ENCODE peak calls at places on chromosomes 7 and 10, in five cellular contexts. E, F, P, S and H are unnamed samples.

GRCh38 chr10:14476641-14477407 is 146.1 kb upstream of the FRMD4A start:
- DNase-seq in E (no peak), S (no peak), F (no peak), P (no peak), H (no peak)

GRCh38 chr10:18436902-18437301 is 214.5 kb downstream of the NSUN6 start:
- DNase-seq in P (no peak), E (no peak), F (no peak), S (no peak), H (no peak)

GRCh38 chr7:98194672-98195457 is 16.4 kb upstream of the BHLHA15 start:
- DNase-seq in E (no peak), F (no peak), S (no peak), P (no peak), H (no peak)

GRCh38 chr10:26840938-26841732 is 19.6 kb downstream of the ABI1 start:
- DNase-seq in E (no peak), S (no peak), P (no peak), F (no peak), H (no peak)

GRCh38 chr7:128672927-128673517 is 930 bp downstream of the GARIN1A start:
- DNase-seq in P (no peak), F (no peak), E (peak; percentile 43), S (no peak), H (peak; percentile 37)

GRCh38 chr10:96044686-96045085 is 1.3 kb downstream of the CCNJ start:
- DNase-seq in P (no peak), F (no peak), E (no peak), S (no peak), H (peak; percentile 19)

GRCh38 chr7:155807805-155808550 is 4.3 kb downstream of the SHH start:
- DNase-seq in S (no peak), F (no peak), P (no peak), E (no peak), H (peak; percentile 84)

GRCh38 chr7:143361552-143362125 is 874 bp downstream of the FAM131B start:
- DNase-seq in E (no peak), F (no peak), P (no peak), S (no peak), H (no peak)

GRCh38 chr10:124830445-124830844 is 28.8 kb downstream of the ABRAXAS2 start:
- DNase-seq in P (no peak), F (no peak), E (no peak), S (no peak), H (no peak)

GRCh38 chr10:6401562-6402348 is 178.3 kb downstream of the PRKCQ start:
- DNase-seq in S (peak; percentile 17), E (peak; percentile 96), F (peak; percentile 36), P (peak; percentile 77), H (peak; percentile 93)

GRCh38 chr7:130290745-130291144 is 2.2 kb upstream of the CPA4 start:
- DNase-seq in E (peak; percentile 51), F (no peak), S (no peak), P (no peak), H (no peak)

GRCh38 chr7:23971031-23971430 is 261.0 kb downstream of the STK31 start:
- DNase-seq in F (no peak), P (no peak), S (no peak), E (no peak), H (no peak)

GRCh38 chr10:102757323-102757722 is 13.6 kb downstream of the WBP1L start:
- DNase-seq in P (no peak), S (no peak), F (no peak), E (no peak), H (no peak)

GRCh38 chr10:118108194-118109026 is 61.7 kb upstream of the RAB11FIP2 start:
- DNase-seq in P (peak; percentile 31), E (no peak), F (no peak), S (no peak), H (peak; percentile 8)

GRCh38 chr10:86734209-86734988 is 22.0 kb upstream of the BMPR1A start:
- DNase-seq in S (no peak), E (no peak), F (no peak), P (no peak), H (no peak)